ENCODE peak calls at places on chromosomes 12 and 14, in ten cellular contexts. R is GM20000, K is tibial artery, V is WTC11, J is fibroblast of mammary gland, H is nephron progenitor cell, Q is left ventricle myocardium inferior, O is upper lobe of right lung, T is OCI-LY7, Y is spleen. N is an unnamed sample.

GRCh38 chr12:12749433-12749832 is 32.3 kb downstream of the CDKN1B start:
- DNase-seq in V (no peak), K (no peak), H (no peak), T (no peak), J (peak; percentile 87), R (no peak), Q (no peak), Y (no peak), O (no peak), N (no peak)

GRCh38 chr12:54431911-54432814 is 13.1 kb upstream of the ITGA5 start:
- DNase-seq in Y (no peak), O (no peak), V (peak; percentile 60), H (peak; percentile 72), J (peak; percentile 97), K (peak; percentile 87), R (no peak), Q (peak; percentile 77), T (no peak), N (no peak)

GRCh38 chr14:90159147-90159546 is 97.2 kb upstream of the PSMC1 start:
- DNase-seq in T (no peak), J (no peak), K (no peak), Y (no peak), H (no peak), O (no peak), V (no peak), R (no peak), Q (no peak), N (no peak)

GRCh38 chr14:92649934-92650545 is 98.4 kb downstream of the LGMN start:
- DNase-seq in Q (peak; percentile 56), J (peak; percentile 98), O (peak; percentile 91), K (peak; percentile 74), H (no peak), R (no peak), V (no peak), Y (no peak), T (no peak), N (no peak)

GRCh38 chr12:12338528-12339168 is 11.4 kb downstream of the MANSC1 start:
- DNase-seq in V (no peak), Q (no peak), K (no peak), Y (peak; percentile 54), J (no peak), R (no peak), O (no peak), T (no peak), H (no peak), N (no peak)

GRCh38 chr12:121537814-121538698 is 42.8 kb downstream of the KDM2B start:
- DNase-seq in Y (no peak), V (no peak), T (peak; percentile 50), K (no peak), J (no peak), Q (no peak), R (peak; percentile 73), O (peak; percentile 73), H (peak; percentile 65), N (peak; percentile 54)

GRCh38 chr14:33014710-33015109 is 76.0 kb downstream of the NPAS3 start:
- DNase-seq in T (no peak), Y (no peak), K (no peak), H (no peak), J (no peak), V (peak; percentile 15), Q (no peak), R (no peak), O (no peak), N (no peak)

GRCh38 chr14:32081901-32082300 is 4.8 kb downstream of the ARHGAP5 start:
- DNase-seq in H (peak; percentile 12), R (no peak), V (peak; percentile 51), T (no peak), K (no peak), Q (no peak), Y (no peak), O (no peak), J (no peak), N (no peak)

GRCh38 chr12:109581856-109582255 is 8.3 kb downstream of the MVK start:
- DNase-seq in J (peak; percentile 72), O (no peak), V (no peak), R (no peak), Q (no peak), Y (no peak), H (no peak), T (no peak), K (no peak), N (no peak)

DNA sequence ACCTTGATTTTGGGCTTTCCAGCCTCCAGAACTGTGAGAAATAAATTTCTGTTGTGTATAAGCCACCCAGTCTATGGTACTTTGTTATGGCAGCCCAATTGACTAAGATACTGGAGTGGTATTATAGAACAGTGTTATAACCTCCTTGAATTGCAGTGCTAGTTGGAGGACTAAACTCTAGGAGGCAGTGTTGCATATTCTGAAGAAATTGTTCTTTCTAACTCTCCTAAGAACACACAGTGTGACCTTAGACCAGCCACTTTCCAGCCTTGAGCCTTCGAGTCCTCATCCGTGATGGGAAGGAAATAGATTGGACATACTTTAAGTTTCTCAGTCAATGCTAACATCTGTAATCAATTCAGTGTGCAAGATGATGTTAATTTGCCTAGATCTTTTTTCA is 22.4 kb upstream of the LRRC10 start:
- DNase-seq in R (no peak), J (peak; percentile 10), Q (no peak), O (no peak), T (no peak), H (no peak), Y (no peak), K (no peak), V (no peak), N (no peak)
- TF ChIP-seq CTCF in R (peak; percentile 43), J (peak; percentile 38), Q (no peak), O (no peak), T (peak; percentile 67), H (no peak), Y (no peak), K (no peak), V (no peak), N (no peak)

GRCh38 chr12:21221778-21222177 is 90.8 kb downstream of the SLCO1B1 start:
- DNase-seq in T (no peak), Q (no peak), Y (no peak), R (no peak), V (no peak), O (no peak), J (no peak), K (no peak), H (no peak), N (no peak)

GRCh38 chr12:21219206-21219605 is 88.2 kb downstream of the SLCO1B1 start:
- DNase-seq in H (no peak), V (no peak), R (no peak), Y (no peak), J (no peak), K (no peak), Q (no peak), O (no peak), T (no peak), N (no peak)

GRCh38 chr12:21221072-21221471 is 90.1 kb downstream of the SLCO1B1 start:
- DNase-seq in J (no peak), Y (no peak), T (no peak), R (no peak), Q (no peak), H (no peak), K (no peak), V (no peak), O (no peak), N (no peak)

GRCh38 chr12:21223930-21224329 is 92.9 kb downstream of the SLCO1B1 start:
- DNase-seq in J (no peak), R (no peak), H (no peak), K (no peak), T (no peak), O (no peak), V (no peak), Y (no peak), Q (no peak), N (no peak)

DNA sequence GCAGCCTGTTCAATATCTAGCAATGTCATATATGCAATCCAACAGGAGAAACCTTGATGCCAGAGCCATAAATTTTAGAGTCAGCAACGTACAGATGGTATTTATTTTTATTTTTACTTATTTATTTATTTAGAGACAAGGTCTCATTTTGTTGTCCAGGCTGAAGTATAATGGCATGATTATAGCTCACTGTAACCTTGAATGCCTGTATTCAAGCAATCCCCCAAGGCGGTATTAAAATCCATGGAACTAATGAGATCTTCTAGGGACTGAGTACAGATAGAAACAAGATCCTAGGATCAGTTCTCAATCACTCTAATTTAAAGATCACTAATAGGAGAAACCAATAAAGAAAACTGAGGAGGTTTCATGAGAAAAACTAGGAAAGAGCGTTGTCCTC is 89.3 kb downstream of the SLCO1B1 start:
- DNase-seq in T (no peak), Y (no peak), R (no peak), Q (no peak), O (no peak), K (no peak), H (no peak), V (no peak), J (no peak), N (no peak)
- TF ChIP-seq CTCF in T (no peak), Y (no peak), R (no peak), Q (no peak), O (no peak), K (no peak), H (no peak), V (no peak), J (no peak), N (no peak)

GRCh38 chr12:127779301-127780045 is 487.5 kb upstream of the TMEM132C start:
- DNase-seq in J (no peak), Y (no peak), R (no peak), T (no peak), K (no peak), Q (no peak), H (no peak), O (no peak), V (no peak), N (no peak)
- TF ChIP-seq CTCF in J (no peak), Y (no peak), R (no peak), T (no peak), K (no peak), Q (no peak), H (no peak), O (no peak), V (no peak), N (no peak)

DNA sequence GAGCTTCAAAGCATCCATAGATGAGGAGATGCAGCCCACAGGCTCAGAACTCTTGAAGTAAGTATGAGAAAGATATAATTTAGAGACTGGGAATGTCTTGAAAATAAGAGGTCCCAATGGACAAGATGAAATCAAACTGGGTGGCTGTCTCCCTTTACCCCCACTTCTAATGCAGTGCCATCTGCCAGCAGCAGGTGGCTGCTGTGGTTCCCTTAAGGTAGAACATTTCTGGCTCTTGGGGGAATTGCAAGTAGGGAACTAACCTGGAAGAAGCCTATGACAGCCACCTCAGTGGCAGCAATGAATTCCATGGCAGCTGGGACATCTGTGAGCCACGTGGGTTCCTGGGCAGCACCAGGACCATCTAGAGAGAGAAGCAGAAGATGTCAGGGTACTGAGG is 648 bp downstream of the ERP27 start:
- DNase-seq in Y (no peak), J (no peak), Q (no peak), K (no peak), H (no peak), T (no peak), V (peak; percentile 21), O (no peak), R (no peak), N (peak; percentile 22)
- TF ChIP-seq CTCF in Y (peak; percentile 23), J (peak; percentile 13), Q (no peak), K (no peak), H (no peak), T (peak; percentile 70), V (peak; percentile 24), O (no peak), R (peak; percentile 23), N (peak; percentile 30)

N was measured in GM10248.